ENCODE peak calls at places on chromosome 15, in nine cellular contexts. H, I, K, X, J, R, Q, L and O are unnamed samples.

GRCh38 chr15:40307421-40308165 is at the start of gene PLCB2:
- DNase-seq in X (peak), J (no peak), K (no peak), I (peak), L (peak), R (no peak), Q (no peak), H (no peak), O (no peak)

GRCh38 chr15:90660195-90660995 is 56.8 kb upstream of the BLM start:
- DNase-seq in Q (no peak), K (no peak), I (peak), J (peak), L (peak), X (peak), H (peak), R (peak), O (peak)

GRCh38 chr15:70584838-70585706 is 178.3 kb downstream of the UACA start:
- DNase-seq in H (no peak), L (peak), J (peak), K (no peak), I (no peak), X (peak), R (peak), Q (peak), O (no peak)

GRCh38 chr15:45030743-45031142 is 7.7 kb downstream of the SORD start:
- DNase-seq in R (no peak), H (no peak), K (no peak), L (no peak), Q (no peak), X (no peak), J (no peak), I (no peak), O (no peak)

GRCh38 chr15:42387603-42388002 is 28.3 kb downstream of the CAPN3 start:
- DNase-seq in L (peak), J (peak), Q (no peak), H (peak), K (no peak), X (no peak), I (no peak), R (no peak), O (no peak)

GRCh38 chr15:40053234-40054055 is 14.5 kb upstream of the SRP14 start:
- DNase-seq in R (no peak), Q (no peak), K (no peak), H (no peak), L (no peak), I (no peak), X (no peak), J (peak), O (no peak)

GRCh38 chr15:51093865-51094605 is 671 bp downstream of the TNFAIP8L3 start:
- DNase-seq in J (no peak), X (peak), H (peak), K (no peak), Q (no peak), L (no peak), R (peak), I (no peak), O (no peak)

GRCh38 chr15:68427366-68427765 is 4.6 kb downstream of the ITGA11 start:
- DNase-seq in Q (no peak), R (no peak), X (peak), J (no peak), H (no peak), L (no peak), I (no peak), K (no peak), O (no peak)

GRCh38 chr15:66891776-66892175 is 173.6 kb upstream of the SMAD3 start:
- DNase-seq in R (no peak), J (no peak), Q (no peak), X (peak), K (no peak), I (no peak), H (no peak), L (no peak), O (no peak)

GRCh38 chr15:40084657-40085056 is 24.0 kb downstream of the BMF start:
- DNase-seq in X (no peak), H (no peak), R (peak), L (no peak), K (no peak), J (no peak), Q (no peak), I (no peak), O (no peak)

GRCh38 chr15:70252056-70252935 is 154.6 kb upstream of the TLE3 start:
- DNase-seq in H (no peak), R (peak), I (no peak), L (no peak), J (no peak), Q (peak), X (no peak), K (no peak), O (no peak)

GRCh38 chr15:73844356-73844755 is 29.0 kb upstream of the TBC1D21 start:
- DNase-seq in H (peak), J (no peak), I (no peak), R (no peak), K (no peak), X (peak), Q (no peak), L (peak), O (no peak)

GRCh38 chr15:66080791-66081475 is 172.6 kb downstream of the MEGF11 start:
- DNase-seq in K (peak), I (peak), H (peak), L (peak), J (no peak), Q (no peak), X (peak), R (peak), O (peak)

GRCh38 chr15:99606646-99607045 is 40.9 kb downstream of the MEF2A start:
- DNase-seq in K (no peak), Q (no peak), J (no peak), X (no peak), I (no peak), R (no peak), H (no peak), L (no peak), O (no peak)

GRCh38 chr15:59892995-59893394 is 111.1 kb upstream of the FOXB1 start:
- DNase-seq in L (no peak), I (no peak), K (no peak), Q (no peak), X (peak), H (peak), J (no peak), R (peak), O (no peak)

GRCh38 chr15:92733934-92734521 is 78.5 kb upstream of the FAM174B start:
- DNase-seq in Q (no peak), I (peak), J (no peak), X (peak), H (peak), R (no peak), L (no peak), K (peak), O (no peak)

GRCh38 chr15:90957105-90957790 is 2.6 kb downstream of the RCCD1 start:
- DNase-seq in I (no peak), R (peak), L (no peak), X (peak), H (no peak), Q (no peak), K (peak), J (no peak), O (no peak)

GRCh38 chr15:92653836-92654524 is 1.6 kb downstream of the FAM174B start:
- DNase-seq in K (peak), X (peak), H (no peak), L (peak), J (no peak), R (no peak), Q (peak), I (peak), O (no peak)

GRCh38 chr15:64634576-64635485 is 140.6 kb downstream of the RBPMS2 start:
- DNase-seq in I (no peak), X (peak), R (no peak), J (no peak), Q (no peak), K (peak), L (no peak), H (peak), O (no peak)

GRCh38 chr15:77584201-77584600 is 48.5 kb downstream of the LINGO1 start:
- DNase-seq in J (no peak), H (no peak), Q (no peak), X (peak), R (no peak), K (no peak), I (no peak), L (no peak), O (no peak)

GRCh38 chr15:26087395-26087794 is 224.3 kb upstream of the ATP10A start:
- DNase-seq in I (no peak), H (peak), L (no peak), Q (no peak), J (no peak), R (peak), K (no peak), X (no peak), O (no peak)

GRCh38 chr15:91553455-91553854 is 300.1 kb upstream of the SLCO3A1 start:
- DNase-seq in Q (no peak), I (no peak), H (no peak), L (no peak), R (no peak), J (no peak), X (no peak), K (peak), O (no peak)

GRCh38 chr15:35306361-35306981 is 221.4 kb upstream of the NANOGP8 start:
- DNase-seq in H (peak), Q (no peak), K (peak), I (no peak), R (peak), X (peak), L (peak), J (no peak), O (peak)

GRCh38 chr15:57680021-57680420 is 26.5 kb upstream of the POLR2M start:
- DNase-seq in X (no peak), K (no peak), L (no peak), I (no peak), H (peak), Q (no peak), J (no peak), R (peak), O (peak)

GRCh38 chr15:55799287-55800212 is 56.6 kb upstream of the PRTG start:
- DNase-seq in X (peak), K (peak), J (no peak), R (peak), I (no peak), H (peak), L (no peak), Q (no peak), O (no peak)

GRCh38 chr15:63374686-63375520 is 6.7 kb downstream of the CA12 start:
- DNase-seq in H (peak), J (no peak), X (no peak), L (peak), K (no peak), R (peak), I (no peak), Q (no peak), O (peak)

GRCh38 chr15:88389120-88389519 is 78.1 kb downstream of the MRPL46 start:
- DNase-seq in J (no peak), K (no peak), L (no peak), Q (no peak), X (peak), I (no peak), H (no peak), R (no peak), O (no peak)

GRCh38 chr15:35690698-35691116 is 144.7 kb upstream of the DPH6 start:
- DNase-seq in I (no peak), H (peak), R (no peak), X (no peak), K (no peak), Q (no peak), J (no peak), L (no peak), O (peak)

GRCh38 chr15:84893607-84894006 is 9.1 kb downstream of the SLC28A1 start:
- DNase-seq in X (no peak), Q (no peak), H (no peak), I (no peak), R (no peak), L (no peak), J (no peak), K (no peak), O (no peak)

GRCh38 chr15:65431731-65432130 is 9.0 kb upstream of the IGDCC4 start:
- DNase-seq in I (no peak), Q (no peak), J (no peak), K (no peak), H (no peak), X (no peak), L (no peak), R (no peak), O (no peak)